ENCODE peak calls at places on chromosomes 3 and 15, in five cellular contexts. Q is HepG2, N is K562, C is GM12878, A is H1. H is an unnamed sample.

GRCh38 chr3:159762981-159763465 is 225.6 kb upstream of the IL12A start:
- DNase-seq in Q (no peak), N (peak; percentile 6), C (no peak), A (peak; percentile 68), H (peak; percentile 62)

GRCh38 chr3:60584250-60584649 is 667.0 kb downstream of the FHIT start:
- DNase-seq in Q (no peak), N (no peak), C (no peak), A (no peak), H (no peak)

GRCh38 chr3:50644556-50644955 is 27.6 kb downstream of the MAPKAPK3 start:
- DNase-seq in Q (no peak), N (no peak), C (no peak), A (no peak), H (no peak)

GRCh38 chr3:156131241-156131640 is 10.9 kb downstream of the KCNAB1 start:
- DNase-seq in Q (no peak), N (no peak), C (no peak), A (no peak), H (no peak)

GRCh38 chr3:19866751-19867347 is 67.2 kb downstream of the EFHB start:
- DNase-seq in Q (peak; percentile 38), N (peak; percentile 63), C (peak; percentile 19), A (peak; percentile 79), H (peak; percentile 48)

GRCh38 chr15:55552926-55553325 is 35.2 kb downstream of the PYGO1 start:
- DNase-seq in Q (peak; percentile 15), N (no peak), C (no peak), A (no peak), H (peak; percentile 16)

GRCh38 chr15:42228036-42228435 is 19.9 kb upstream of the VPS39 start:
- DNase-seq in Q (no peak), N (no peak), C (no peak), A (no peak), H (no peak)

GRCh38 chr15:84598993-84599392 is 1.8 kb upstream of the ZSCAN2 start:
- DNase-seq in Q (peak; percentile 65), N (peak; percentile 81), C (no peak), A (peak; percentile 64), H (peak; percentile 59)

GRCh38 chr3:110069641-110070538 is 732.5 kb upstream of the DPPA4 start:
- DNase-seq in Q (no peak), N (no peak), C (no peak), A (no peak), H (no peak)

GRCh38 chr3:64685331-64685799 is 2.4 kb downstream of the ADAMTS9 start:
- DNase-seq in Q (no peak), N (no peak), C (no peak), A (no peak), H (no peak)

GRCh38 chr3:184602406-184603155 is 41.0 kb downstream of the EPHB3 start:
- DNase-seq in Q (no peak), N (no peak), C (no peak), A (peak; percentile 66), H (no peak)

GRCh38 chr3:55704521-55704920 is 217.4 kb upstream of the WNT5A start:
- DNase-seq in Q (no peak), N (no peak), C (no peak), A (no peak), H (no peak)

GRCh38 chr3:182257361-182257760 is 535.9 kb upstream of the ATP11B start:
- DNase-seq in Q (no peak), N (no peak), C (no peak), A (no peak), H (no peak)

GRCh38 chr3:193783166-193783896 is 190.3 kb downstream of the OPA1 start:
- DNase-seq in Q (no peak), N (no peak), C (no peak), A (no peak), H (no peak)

GRCh38 chr3:163779396-163780344 is 1298.6 kb downstream of the SI start:
- DNase-seq in Q (peak; percentile 69), N (no peak), C (no peak), A (peak; percentile 51), H (peak; percentile 35)

GRCh38 chr3:64027708-64028107 is 4.4 kb upstream of the PSMD6 start:
- DNase-seq in Q (no peak), N (no peak), C (no peak), A (no peak), H (no peak)

GRCh38 chr3:192870785-192871184 is 46.9 kb downstream of the MB21D2 start:
- DNase-seq in Q (no peak), N (no peak), C (no peak), A (no peak), H (no peak)

GRCh38 chr15:68382286-68383007 is 49.5 kb downstream of the ITGA11 start:
- DNase-seq in Q (no peak), N (no peak), C (no peak), A (peak; percentile 11), H (no peak)
- TF ChIP-seq CREB1 in Q (no peak), N (no peak), C (no peak), A (no peak), H (no peak)

GRCh38 chr3:65829228-65829627 is 209.5 kb downstream of the MAGI1 start:
- DNase-seq in Q (no peak), N (no peak), C (no peak), A (no peak), H (no peak)

GRCh38 chr3:65827076-65827475 is 211.6 kb downstream of the MAGI1 start:
- DNase-seq in Q (no peak), N (no peak), C (no peak), A (no peak), H (no peak)

GRCh38 chr3:65831733-65832425 is 206.8 kb downstream of the MAGI1 start:
- DNase-seq in Q (peak; percentile 56), N (no peak), C (no peak), A (no peak), H (no peak)

GRCh38 chr3:65830948-65831732 is 207.6 kb downstream of the MAGI1 start:
- DNase-seq in Q (no peak), N (no peak), C (no peak), A (no peak), H (no peak)

DNA sequence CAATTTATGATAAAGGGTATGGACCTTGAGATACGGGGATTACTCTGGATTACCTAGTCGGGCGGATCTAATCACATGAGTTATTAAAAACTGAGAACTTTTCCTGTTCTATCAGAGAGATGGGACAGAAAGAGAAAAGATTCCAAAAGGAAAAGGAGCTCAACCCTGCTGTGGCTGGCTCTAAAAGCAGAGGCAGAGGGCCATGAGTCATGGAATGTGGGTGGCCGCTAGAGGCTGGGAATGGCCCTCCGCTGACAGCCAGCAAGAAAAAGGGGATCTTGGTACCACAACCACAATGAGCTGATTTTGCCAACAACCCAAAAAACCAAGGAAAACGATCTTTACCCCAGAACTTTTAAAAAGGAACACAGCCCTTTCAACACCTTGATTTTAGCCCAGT is 210.0 kb downstream of the MAGI1 start:
- DNase-seq in Q (no peak), N (no peak), C (no peak), A (no peak), H (no peak)
- TF ChIP-seq SP1 in Q (no peak), N (no peak), C (no peak), A (no peak), H (no peak)

DNA sequence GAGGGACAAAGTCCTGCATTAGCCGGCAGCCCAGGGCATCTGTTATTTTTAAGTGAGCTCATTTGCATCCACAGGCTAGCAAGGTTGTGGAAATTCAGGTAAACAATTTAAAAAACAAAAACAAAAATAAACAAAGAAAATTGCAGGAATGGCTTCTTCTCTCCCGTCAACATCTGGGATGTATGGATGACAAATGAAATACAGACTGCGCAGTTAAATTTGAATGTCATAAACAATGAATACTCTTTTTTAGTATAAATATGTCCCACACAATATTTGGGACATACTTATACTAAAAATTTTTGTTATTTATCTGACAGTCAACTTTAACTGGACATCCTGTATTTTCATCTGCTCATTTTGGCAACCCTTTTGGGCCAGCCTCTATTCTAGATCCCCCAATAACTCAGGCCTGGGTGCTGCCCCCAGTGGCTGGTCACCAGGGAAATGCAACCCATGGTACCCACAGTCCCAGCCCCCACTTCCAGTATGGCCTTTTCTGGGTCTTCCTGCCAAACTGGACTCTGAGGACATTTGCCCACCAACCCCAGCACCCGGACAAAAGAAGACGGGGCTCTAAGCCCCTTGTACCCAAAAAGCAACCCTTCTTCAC is 12.7 kb downstream of the GRM2 start:
- DNase-seq in Q (no peak), N (peak; percentile 3), C (no peak), A (no peak), H (no peak)
- TF ChIP-seq CREB1 in Q (no peak), N (no peak), C (no peak), A (no peak), H (no peak)

GRCh38 chr15:92098869-92099268 is 245.4 kb downstream of the SLCO3A1 start:
- DNase-seq in Q (no peak), N (no peak), C (no peak), A (no peak), H (peak; percentile 49)
- TF ChIP-seq SP1 in Q (no peak), N (no peak), C (no peak), A (no peak), H (no peak)

DNA sequence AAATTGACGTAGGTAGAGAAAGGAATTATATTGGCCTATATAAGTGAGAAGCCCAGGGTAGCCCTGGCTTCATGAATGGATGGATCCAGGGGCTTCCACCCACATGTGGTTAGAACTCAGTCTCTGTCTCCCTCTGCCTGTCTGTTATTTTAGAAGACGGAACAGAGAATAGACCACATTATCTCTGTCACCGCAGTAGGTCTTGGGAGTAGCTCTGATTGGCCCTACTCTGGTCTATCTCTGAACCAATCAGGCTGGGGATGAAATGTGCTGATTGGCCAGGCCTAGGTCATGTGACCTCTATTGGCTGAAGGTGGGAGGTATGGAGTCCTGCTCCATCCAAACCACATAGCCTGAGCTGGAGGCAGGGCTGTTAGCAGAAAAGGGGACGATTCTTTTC is 143.0 kb upstream of the PRR23C start:
- DNase-seq in Q (no peak), N (peak; percentile 61), C (no peak), A (no peak), H (no peak)
- TF ChIP-seq CREB1 in Q (no peak), N (no peak), C (no peak), A (no peak), H (no peak)

DNA sequence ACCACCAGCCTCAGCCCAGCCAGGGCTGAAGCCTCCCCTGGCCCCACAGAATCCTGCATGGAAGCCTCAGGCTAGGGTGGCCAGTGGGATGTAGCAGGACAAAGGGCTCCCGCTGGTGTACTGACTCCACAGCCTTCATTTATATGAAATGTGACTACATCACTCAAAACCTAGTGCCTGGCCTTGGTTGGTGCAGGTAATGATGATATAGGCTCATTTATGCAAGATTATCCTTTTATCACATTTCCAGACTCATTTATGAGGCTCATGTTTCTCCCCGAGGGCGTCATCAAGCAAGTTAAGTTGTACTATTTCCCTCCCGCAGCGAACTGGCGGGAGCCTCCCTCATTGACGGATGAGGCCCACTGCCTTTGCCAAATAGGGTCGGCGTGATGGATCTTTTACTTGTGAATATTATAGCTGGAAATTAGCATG is 179.1 kb upstream of the SMAD3 start:
- DNase-seq in Q (no peak), N (no peak), C (no peak), A (peak; percentile 11), H (no peak)
- TF ChIP-seq SP1 in Q (no peak), N (no peak), C (no peak), A (no peak), H (no peak)

GRCh38 chr3:100988080-100988479 is 5.1 kb downstream of the ABI3BP start:
- DNase-seq in Q (no peak), N (no peak), C (no peak), A (no peak), H (no peak)
- TF ChIP-seq CREB1 in Q (no peak), N (no peak), C (no peak), A (no peak), H (no peak)

GRCh38 chr15:60421544-60421943 is 23.8 kb upstream of the ANXA2 start:
- DNase-seq in Q (no peak), N (no peak), C (no peak), A (no peak), H (no peak)
- TF ChIP-seq SP1 in Q (no peak), N (no peak), C (no peak), A (no peak), H (no peak)

GRCh38 chr3:14319654-14320182 is 82.7 kb upstream of the SLC6A6 start:
- DNase-seq in Q (peak; percentile 80), N (peak; percentile 96), C (peak; percentile 72), A (peak; percentile 69), H (peak; percentile 72)
- TF ChIP-seq CREB1 in Q (peak; percentile 95), N (no peak), C (peak; percentile 84), A (peak; percentile 42), H (no peak)